ENCODE peak calls at places on chromosome 18, in four cellular contexts. T is GM23248, V is fibroblast of pulmonary artery, O is tibial artery. F is an unnamed sample.

GRCh38 chr18:76765649-76766048 is 56.7 kb upstream of the ZNF236 start:
- DNase-seq in T (peak), V (no peak), O (no peak), F (no peak)

GRCh38 chr18:36265035-36265434 is 32.5 kb upstream of the FHOD3 start:
- DNase-seq in T (no peak), O (no peak), V (peak), F (no peak)

GRCh38 chr18:44051088-44051487 is 629.6 kb upstream of the SETBP1 start:
- DNase-seq in O (no peak), T (no peak), V (no peak), F (no peak)

GRCh38 chr18:67525328-67526110 is 9.0 kb upstream of the DSEL start:
- DNase-seq in T (peak), V (peak), O (peak), F (peak)

GRCh38 chr18:59874166-59874565 is 25.6 kb upstream of the PMAIP1 start:
- DNase-seq in V (peak), O (no peak), T (peak), F (no peak)

GRCh38 chr18:58668897-58669296 is 2.4 kb upstream of the MALT1 start:
- DNase-seq in T (peak), V (peak), O (no peak), F (no peak)

GRCh38 chr18:59459352-59460059 is 100.4 kb upstream of the LMAN1 start:
- DNase-seq in T (peak), V (peak), O (no peak), F (no peak)

GRCh38 chr18:55185391-55185790 is 226.1 kb upstream of the CCDC68 start:
- DNase-seq in T (peak), V (no peak), O (no peak), F (no peak)

GRCh38 chr18:63161032-63161727 is 158.4 kb downstream of the BCL2 start:
- DNase-seq in T (no peak), V (peak), O (no peak), F (no peak)

GRCh38 chr18:3140986-3141639 is 78.7 kb downstream of the MYOM1 start:
- DNase-seq in T (no peak), O (no peak), V (no peak), F (no peak)

GRCh38 chr18:4353853-4354418 is 101.2 kb downstream of the DLGAP1 start:
- DNase-seq in V (no peak), O (no peak), T (no peak), F (no peak)

GRCh38 chr18:56795381-56795780 is 144.2 kb downstream of the WDR7 start:
- DNase-seq in T (peak), O (no peak), V (peak), F (no peak)

GRCh38 chr18:45384137-45384998 is 230.9 kb upstream of the SLC14A2 start:
- DNase-seq in T (peak), V (peak), O (peak), F (peak)

GRCh38 chr18:26655614-26656400 is 107.5 kb upstream of the KCTD1 start:
- DNase-seq in T (peak), O (peak), V (peak), F (peak)

GRCh38 chr18:26656944-26657536 is 108.7 kb upstream of the KCTD1 start:
- DNase-seq in V (peak), T (peak), O (peak), F (peak)

GRCh38 chr18:26655010-26655613 is 106.8 kb upstream of the KCTD1 start:
- DNase-seq in O (no peak), V (peak), T (peak), F (no peak)

GRCh38 chr18:26656401-26656943 is 108.1 kb upstream of the KCTD1 start:
- DNase-seq in V (no peak), T (no peak), O (no peak), F (peak)

DNA sequence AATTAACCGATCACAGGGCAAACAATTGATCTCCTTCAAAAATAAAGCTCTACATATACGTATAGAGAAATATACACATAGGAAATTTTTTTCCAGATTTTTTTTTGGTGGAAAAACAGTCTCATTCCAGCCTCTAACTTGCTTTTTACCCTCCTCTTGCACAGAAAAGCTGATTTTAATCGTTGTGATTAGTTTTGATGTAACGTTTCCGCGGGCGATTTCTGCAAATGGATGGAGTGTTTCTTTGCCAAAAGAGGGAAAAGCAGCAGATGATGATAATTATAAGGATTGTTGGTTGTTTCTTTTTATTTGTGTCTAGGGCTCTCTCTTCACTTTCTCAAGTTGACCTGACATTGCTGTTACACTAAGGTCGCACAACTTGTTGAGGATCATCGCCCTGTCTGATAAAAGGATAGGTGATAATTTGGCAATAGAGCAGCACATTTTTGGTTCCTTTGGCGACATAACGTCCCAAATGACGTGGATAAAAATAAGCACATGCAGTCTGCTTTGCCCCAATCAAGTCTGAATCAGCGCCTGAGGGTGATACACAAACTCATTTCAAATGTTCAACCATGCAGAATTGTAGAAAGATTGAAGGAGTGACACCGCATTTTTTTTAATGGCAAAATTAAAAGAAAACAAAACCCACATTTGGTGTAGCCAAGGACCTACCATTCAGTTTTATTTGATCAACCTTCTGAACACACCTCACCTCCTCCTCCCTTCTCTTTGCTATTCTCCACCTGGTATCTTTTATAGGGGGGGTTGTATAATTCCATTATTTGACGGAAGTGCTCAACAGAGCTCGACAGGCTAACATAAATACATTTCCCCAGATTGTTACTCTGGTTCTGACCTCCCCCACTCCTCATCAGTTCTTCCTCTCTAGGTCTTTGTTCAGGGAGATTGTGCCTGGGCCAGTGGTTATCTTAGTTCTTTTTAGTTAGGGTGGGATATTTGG is 109.5 kb upstream of the KCTD1 start:
- DNase-seq in O (no peak), V (no peak), T (no peak), F (no peak)
- H3K4me3 ChIP-seq in O (peak), V (peak), T (peak), F (peak)

GRCh38 chr18:1595165-1595564 is 690.5 kb downstream of the ADCYAP1 start:
- DNase-seq in T (no peak), O (no peak), V (no peak), F (no peak)

DNA sequence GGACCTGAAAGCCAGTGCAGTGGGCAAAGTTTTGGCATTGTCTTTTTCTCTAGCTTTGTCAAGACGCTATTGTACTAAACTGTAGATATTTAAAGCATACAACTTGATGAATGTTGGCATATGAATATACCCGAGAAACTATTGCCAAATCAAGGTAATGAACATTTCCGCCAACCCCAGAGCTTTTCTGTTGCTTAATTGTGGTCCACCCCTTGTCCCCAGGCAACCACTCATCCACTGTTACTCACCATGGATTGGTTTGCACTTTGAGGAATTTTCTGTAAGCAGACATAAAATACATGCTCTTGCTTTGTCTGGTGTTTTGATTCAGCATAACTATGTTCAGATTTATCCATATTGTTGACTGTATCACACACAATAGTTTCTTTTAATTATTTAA is 688.4 kb downstream of the ADCYAP1 start:
- DNase-seq in T (no peak), V (no peak), O (no peak), F (no peak)
- H3K4me3 ChIP-seq in T (no peak), V (no peak), O (no peak), F (no peak)

DNA sequence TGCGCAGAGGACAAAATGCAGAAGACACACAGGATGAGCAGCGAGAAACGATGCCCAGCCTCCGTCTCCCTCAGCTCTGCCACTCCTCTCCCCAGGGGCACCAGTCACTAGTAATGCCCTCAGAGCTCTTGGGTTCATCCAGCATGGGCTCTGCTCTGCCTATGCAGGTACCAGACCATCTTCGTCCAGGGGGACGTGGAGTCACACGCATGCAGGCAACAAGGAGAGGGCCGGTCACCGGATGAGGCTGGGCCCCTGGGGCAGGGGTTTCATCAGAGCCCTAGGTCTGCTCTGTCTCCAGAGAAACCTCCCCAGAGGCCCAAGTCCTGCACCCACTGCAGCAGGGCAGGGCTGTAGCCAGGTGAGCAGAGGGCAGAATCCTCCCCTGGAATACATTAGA is 23.9 kb downstream of the RAB31 start:
- DNase-seq in T (no peak), O (no peak), V (no peak), F (no peak)
- H3K4me3 ChIP-seq in T (no peak), O (no peak), V (no peak), F (no peak)

GRCh38 chr18:50195689-50196088 is 742 bp upstream of the MYO5B start:
- DNase-seq in O (no peak), T (no peak), V (no peak), F (no peak)
- H3K4me3 ChIP-seq in O (no peak), T (no peak), V (no peak), F (no peak)

GRCh38 chr18:23889907-23890306 is 124.6 kb upstream of the TTC39C start:
- DNase-seq in V (no peak), T (no peak), O (no peak), F (no peak)

GRCh38 chr18:23887035-23887434 is 127.5 kb upstream of the TTC39C start:
- DNase-seq in T (no peak), V (no peak), O (no peak), F (no peak)

GRCh38 chr18:23890589-23890988 is 124.0 kb upstream of the TTC39C start:
- DNase-seq in T (peak), V (peak), O (no peak), F (no peak)

GRCh38 chr18:23887493-23887892 is 127.1 kb upstream of the TTC39C start:
- DNase-seq in V (peak), O (no peak), T (no peak), F (no peak)

GRCh38 chr18:23888880-23889279 is 125.7 kb upstream of the TTC39C start:
- DNase-seq in O (no peak), T (no peak), V (no peak), F (no peak)
- H3K4me3 ChIP-seq in O (no peak), T (no peak), V (no peak), F (no peak)

GRCh38 chr18:28164772-28165483 is 12.0 kb downstream of the CDH2 start:
- DNase-seq in V (no peak), T (no peak), O (no peak), F (no peak)

GRCh38 chr18:28171837-28172236 is 5.1 kb downstream of the CDH2 start:
- DNase-seq in T (no peak), O (no peak), V (no peak), F (no peak)

GRCh38 chr18:28167835-28168349 is 9.0 kb downstream of the CDH2 start:
- DNase-seq in V (no peak), O (no peak), T (no peak), F (no peak)

GRCh38 chr18:28163201-28163778 is 13.6 kb downstream of the CDH2 start:
- DNase-seq in O (no peak), T (peak), V (peak), F (no peak)

GRCh38 chr18:28168725-28169124 is 8.2 kb downstream of the CDH2 start:
- DNase-seq in V (no peak), O (no peak), T (no peak), F (no peak)
- H3K4me3 ChIP-seq in V (no peak), O (no peak), T (no peak), F (no peak)